ENCODE peak calls at places on chromosomes 1 and 21, in six cellular contexts. U, G, O, E, V and Q are unnamed samples.

GRCh38 chr1:56590520-56591011 is 11.2 kb upstream of the PLPP3 start:
- DNase-seq in G (peak), U (no peak), E (no peak), O (no peak), V (peak), Q (no peak)

GRCh38 chr1:200038987-200039848 is 11.7 kb downstream of the NR5A2 start:
- DNase-seq in U (peak), O (no peak), G (peak), E (peak), V (no peak), Q (peak)

GRCh38 chr1:160219062-160219929 is 14.1 kb downstream of the PEA15 start:
- DNase-seq in E (no peak), O (peak), G (peak), V (peak), U (no peak), Q (peak)

GRCh38 chr1:72693376-72693775 is 411.0 kb upstream of the NEGR1 start:
- DNase-seq in G (no peak), U (no peak), E (no peak), O (no peak), V (no peak), Q (no peak)

GRCh38 chr1:165537351-165538107 is 6.3 kb upstream of the LRRC52 start:
- DNase-seq in O (no peak), V (no peak), E (no peak), U (no peak), G (no peak), Q (no peak)

GRCh38 chr1:118047650-118048224 is 118.2 kb downstream of the WDR3 start:
- DNase-seq in O (no peak), G (no peak), E (no peak), U (no peak), V (no peak), Q (no peak)

GRCh38 chr1:187790724-187791123 is 962.0 kb downstream of the PLA2G4A start:
- DNase-seq in O (no peak), U (no peak), V (no peak), G (no peak), E (no peak), Q (no peak)

GRCh38 chr21:44500111-44500510 is 39.9 kb downstream of the KRTAP10-1 start:
- DNase-seq in O (no peak), V (no peak), E (no peak), G (no peak), U (no peak), Q (no peak)

GRCh38 chr1:184153731-184154130 is 102.2 kb downstream of the TSEN15 start:
- DNase-seq in E (no peak), V (no peak), U (no peak), O (no peak), G (no peak), Q (no peak)

GRCh38 chr21:31911138-31911907 is 38.5 kb downstream of the HUNK start:
- DNase-seq in G (peak), E (no peak), V (peak), U (no peak), O (peak), Q (peak)

GRCh38 chr21:26148071-26148470 is 22.5 kb downstream of the APP start:
- DNase-seq in U (peak), V (no peak), O (no peak), E (no peak), G (peak), Q (peak)

GRCh38 chr1:62317021-62317768 is 2.0 kb downstream of the KANK4 start:
- DNase-seq in G (no peak), V (no peak), O (no peak), E (no peak), U (no peak), Q (no peak)

GRCh38 chr1:39896909-39897685 is 4.6 kb downstream of the MYCL start:
- DNase-seq in V (no peak), U (no peak), O (peak), G (peak), E (no peak), Q (peak)

GRCh38 chr21:27371688-27372331 is 404.9 kb upstream of the ADAMTS5 start:
- DNase-seq in E (no peak), U (no peak), O (peak), V (no peak), G (peak), Q (peak)

GRCh38 chr1:204887846-204888245 is 17.2 kb downstream of the NFASC start:
- DNase-seq in O (no peak), V (no peak), E (no peak), G (no peak), U (no peak), Q (no peak)

GRCh38 chr1:181043025-181043880 is 9.5 kb downstream of the MR1 start:
- DNase-seq in G (no peak), O (peak), U (no peak), V (no peak), E (no peak), Q (peak)

GRCh38 chr21:46124083-46124925 is 26.4 kb downstream of the COL6A2 start:
- DNase-seq in V (no peak), O (no peak), G (no peak), E (no peak), U (no peak), Q (no peak)

GRCh38 chr1:85278853-85279314 is 2.5 kb upstream of the BCL10 start:
- DNase-seq in U (no peak), E (no peak), G (peak), O (peak), V (peak), Q (peak)

GRCh38 chr1:86687595-86687994 is 16.8 kb upstream of the SH3GLB1 start:
- DNase-seq in U (no peak), G (no peak), V (no peak), O (no peak), E (no peak), Q (peak)

GRCh38 chr1:47611992-47612391 is 174.1 kb downstream of the FOXD2 start:
- DNase-seq in U (no peak), E (no peak), O (no peak), G (no peak), V (no peak), Q (no peak)

GRCh38 chr1:9239622-9240401 is 5.2 kb downstream of the H6PD start:
- DNase-seq in G (no peak), V (peak), U (no peak), O (peak), E (no peak), Q (peak)

GRCh38 chr1:226904772-226905171 is 34.4 kb downstream of the PSEN2 start:
- DNase-seq in V (no peak), O (no peak), G (no peak), E (no peak), U (no peak), Q (no peak)

GRCh38 chr1:202568466-202569196 is 141.6 kb downstream of the SYT2 start:
- DNase-seq in U (no peak), G (peak), E (no peak), V (peak), O (no peak), Q (no peak)

GRCh38 chr1:4054957-4055676 is 155.0 kb upstream of the C1orf174 start:
- DNase-seq in O (no peak), V (no peak), U (no peak), E (peak), G (no peak), Q (no peak)

GRCh38 chr1:226788965-226789364 is 49.9 kb upstream of the ITPKB start:
- DNase-seq in U (no peak), V (no peak), O (no peak), G (no peak), E (no peak), Q (no peak)

GRCh38 chr1:230825061-230825803 is 43.1 kb downstream of the C1orf198 start:
- DNase-seq in U (no peak), O (peak), V (peak), G (peak), E (peak), Q (peak)

GRCh38 chr1:153202006-153202405 is 1.2 kb upstream of the LELP1 start:
- DNase-seq in V (no peak), E (no peak), O (no peak), U (no peak), G (no peak), Q (no peak)

GRCh38 chr1:158039380-158039779 is 45.9 kb downstream of the KIRREL1 start:
- DNase-seq in O (peak), E (no peak), G (no peak), U (no peak), V (no peak), Q (no peak)

GRCh38 chr1:11784993-11785769 is 20.6 kb downstream of the MTHFR start:
- DNase-seq in G (peak), E (peak), V (peak), O (peak), U (peak), Q (peak)
- H3K4me3 ChIP-seq in G (no peak), E (no peak), V (no peak), O (no peak), U (peak), Q (peak)

DNA sequence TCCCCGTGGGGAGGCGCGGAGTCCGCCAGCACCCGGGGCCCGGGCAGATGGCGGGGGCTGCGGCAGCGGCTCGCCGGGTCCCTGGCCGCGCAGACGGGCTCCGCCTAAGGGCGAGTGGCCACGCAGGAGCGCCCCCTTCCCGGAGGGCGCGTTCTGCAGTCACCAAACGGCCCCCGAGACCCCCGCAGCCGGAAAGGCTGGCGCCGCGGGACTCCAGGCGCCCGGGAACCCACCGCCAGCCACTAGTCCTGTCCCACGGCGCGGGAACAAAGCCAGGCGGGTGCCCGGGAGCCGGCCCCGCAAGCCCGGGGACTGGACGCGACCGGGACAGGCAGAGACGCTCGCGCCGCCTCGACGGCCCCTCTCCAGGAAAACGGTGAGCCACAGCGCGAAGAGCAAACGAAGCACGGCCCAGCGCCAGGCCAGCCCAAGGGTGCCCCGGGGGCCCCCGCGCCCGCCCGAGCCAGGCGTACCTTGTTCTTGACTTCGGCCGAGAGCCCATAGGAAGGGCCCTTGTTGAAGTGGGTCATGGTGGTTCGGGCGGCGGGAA is 470 bp downstream of the CNN3 start:
- DNase-seq in U (peak), G (peak), E (peak), V (no peak), O (peak), Q (peak)
- H2BK5ac ChIP-seq in U (peak), G (peak), E (peak), V (peak), O (peak), Q (peak)

DNA sequence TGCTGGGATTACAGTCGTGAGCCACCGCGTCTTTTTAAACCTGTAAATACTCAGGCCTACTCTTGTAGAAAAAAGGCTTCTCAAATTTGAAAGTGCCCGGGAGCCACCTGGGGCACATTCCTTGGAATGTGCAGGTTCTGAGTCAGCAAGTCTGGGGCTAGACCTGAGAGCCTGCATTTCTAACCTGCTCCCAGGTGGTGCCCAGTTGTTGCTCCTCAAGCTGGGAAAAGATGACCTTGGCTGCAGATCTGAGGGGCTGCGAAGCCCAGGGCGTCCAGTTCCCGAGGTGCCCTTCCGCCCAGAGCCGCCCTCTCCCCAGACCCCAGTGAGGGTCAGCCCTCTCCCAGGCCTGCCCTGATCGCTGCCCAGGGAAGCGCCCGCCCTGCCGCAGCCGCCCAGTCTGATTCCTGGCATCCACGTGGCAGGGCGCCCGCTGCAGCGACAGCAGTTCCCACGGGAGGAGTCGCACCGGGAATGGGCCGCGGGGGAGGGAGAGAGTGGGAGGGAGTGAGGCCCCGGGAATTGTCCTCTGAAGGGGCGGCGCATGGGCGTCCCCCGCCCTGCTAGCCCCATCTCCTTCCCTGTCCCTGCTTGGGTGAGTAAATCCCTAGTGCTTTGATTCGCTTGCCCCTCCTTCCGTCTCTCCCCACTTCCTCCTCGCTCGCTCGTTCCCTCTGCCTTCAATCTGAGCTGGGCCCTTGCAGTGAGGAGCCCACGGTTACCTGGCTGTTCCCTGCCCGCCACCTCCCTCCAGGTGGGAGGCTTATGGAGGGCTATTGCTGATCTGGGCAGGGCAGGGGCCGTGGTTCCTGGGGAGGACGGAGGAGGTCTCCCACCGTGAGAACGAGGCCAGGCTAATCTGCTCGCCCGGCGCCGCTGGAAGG is 18.8 kb upstream of the TENT5B start:
- DNase-seq in O (peak), U (no peak), G (peak), V (peak), E (peak), Q (peak)
- H4K8ac ChIP-seq in O (peak), U (no peak), G (peak), V (peak), E (peak), Q (peak)

GRCh38 chr1:6962390-6962955 is 177.2 kb downstream of the CAMTA1 start:
- DNase-seq in E (peak), V (no peak), U (no peak), O (no peak), G (peak), Q (no peak)
- H3K4me3 ChIP-seq in E (peak), V (no peak), U (no peak), O (no peak), G (no peak), Q (peak)

GRCh38 chr1:112395832-112396667 is at the start of gene CTTNBP2NL:
- DNase-seq in V (peak), G (peak), E (peak), U (peak), O (peak), Q (peak)
- H2BK5ac ChIP-seq in V (peak), G (peak), E (peak), U (peak), O (peak), Q (peak)